ENCODE peak calls at places on chromosomes 7 and 10, in six cellular contexts. One of them, this sample, is unnamed.

GRCh38 chr10:112886463-112886862 is 63.6 kb upstream of the TCF7L2 start:
- DNase-seq in AG04449: no peak
- DNase-seq in A549: no peak
- DNase-seq in fibroblast of mammary gland: no peak
- DNase-seq in astrocyte of the spinal cord: no peak
- DNase-seq in astrocyte: no peak
- DNase-seq in this sample: no peak

GRCh38 chr10:130997267-130998045 is 314.1 kb downstream of the TCERG1L start:
- DNase-seq in AG04449: no peak
- DNase-seq in A549: no peak
- DNase-seq in fibroblast of mammary gland: no peak
- DNase-seq in astrocyte of the spinal cord: no peak
- DNase-seq in astrocyte: no peak
- DNase-seq in this sample: no peak

GRCh38 chr7:47827321-47827720 is 120.9 kb downstream of the PKD1L1 start:
- DNase-seq in AG04449: no peak
- DNase-seq in A549: no peak
- DNase-seq in fibroblast of mammary gland: no peak
- DNase-seq in astrocyte of the spinal cord: no peak
- DNase-seq in astrocyte: no peak
- DNase-seq in this sample: no peak

GRCh38 chr7:54888067-54888735 is 129.2 kb upstream of the SEC61G start:
- DNase-seq in AG04449: no peak
- DNase-seq in A549: no peak
- DNase-seq in fibroblast of mammary gland: peak; percentile 5
- DNase-seq in astrocyte of the spinal cord: no peak
- DNase-seq in astrocyte: no peak
- DNase-seq in this sample: no peak

GRCh38 chr10:129939416-129940275 is 24.4 kb downstream of the EBF3 start:
- DNase-seq in AG04449: no peak
- DNase-seq in A549: no peak
- DNase-seq in fibroblast of mammary gland: no peak
- DNase-seq in astrocyte of the spinal cord: no peak
- DNase-seq in astrocyte: no peak
- DNase-seq in this sample: no peak

GRCh38 chr10:131694963-131695813 is 205.6 kb upstream of the PPP2R2D start:
- DNase-seq in AG04449: no peak
- DNase-seq in A549: no peak
- DNase-seq in fibroblast of mammary gland: no peak
- DNase-seq in astrocyte of the spinal cord: no peak
- DNase-seq in astrocyte: no peak
- DNase-seq in this sample: no peak

GRCh38 chr7:76316984-76317781 is 14.7 kb downstream of the HSPB1 start:
- DNase-seq in AG04449: no peak
- DNase-seq in A549: no peak
- DNase-seq in fibroblast of mammary gland: no peak
- DNase-seq in astrocyte of the spinal cord: no peak
- DNase-seq in astrocyte: no peak
- DNase-seq in this sample: no peak

GRCh38 chr10:103745264-103746247 is 109.8 kb downstream of the SH3PXD2A start:
- DNase-seq in AG04449: no peak
- DNase-seq in A549: no peak
- DNase-seq in fibroblast of mammary gland: peak; percentile 43
- DNase-seq in astrocyte of the spinal cord: peak; percentile 16
- DNase-seq in astrocyte: peak; percentile 30
- DNase-seq in this sample: no peak

GRCh38 chr7:1637155-1637554 is 32.9 kb upstream of the ELFN1 start:
- DNase-seq in AG04449: no peak
- DNase-seq in A549: no peak
- DNase-seq in fibroblast of mammary gland: peak; percentile 5
- DNase-seq in astrocyte of the spinal cord: no peak
- DNase-seq in astrocyte: no peak
- DNase-seq in this sample: no peak

GRCh38 chr10:60222060-60222459 is 167.6 kb downstream of the ANK3 start:
- DNase-seq in AG04449: no peak
- DNase-seq in A549: no peak
- DNase-seq in fibroblast of mammary gland: no peak
- DNase-seq in astrocyte of the spinal cord: no peak
- DNase-seq in astrocyte: no peak
- DNase-seq in this sample: no peak

GRCh38 chr10:22612316-22612715 is 102.1 kb downstream of the PIP4K2A start:
- DNase-seq in AG04449: no peak
- DNase-seq in A549: no peak
- DNase-seq in fibroblast of mammary gland: no peak
- DNase-seq in astrocyte of the spinal cord: no peak
- DNase-seq in astrocyte: no peak
- DNase-seq in this sample: no peak

GRCh38 chr7:28176174-28176573 is 4.4 kb downstream of the JAZF1 start:
- DNase-seq in AG04449: no peak
- DNase-seq in A549: no peak
- DNase-seq in fibroblast of mammary gland: peak; percentile 32
- DNase-seq in astrocyte of the spinal cord: no peak
- DNase-seq in astrocyte: no peak
- DNase-seq in this sample: no peak

GRCh38 chr10:9596368-9596920 is 1421.2 kb upstream of the CELF2 start:
- DNase-seq in AG04449: no peak
- DNase-seq in A549: peak; percentile 0
- DNase-seq in fibroblast of mammary gland: peak; percentile 94
- DNase-seq in astrocyte of the spinal cord: peak; percentile 63
- DNase-seq in astrocyte: peak; percentile 42
- DNase-seq in this sample: peak; percentile 8

GRCh38 chr10:3043512-3044368 is 23.6 kb upstream of the PFKP start:
- DNase-seq in AG04449: no peak
- DNase-seq in A549: peak; percentile 82
- DNase-seq in fibroblast of mammary gland: peak; percentile 75
- DNase-seq in astrocyte of the spinal cord: peak; percentile 82
- DNase-seq in astrocyte: peak; percentile 58
- DNase-seq in this sample: peak; percentile 79

GRCh38 chr7:155344618-155345433 is 47.1 kb downstream of the INSIG1 start:
- DNase-seq in AG04449: no peak
- DNase-seq in A549: peak; percentile 67
- DNase-seq in fibroblast of mammary gland: peak; percentile 66
- DNase-seq in astrocyte of the spinal cord: peak; percentile 67
- DNase-seq in astrocyte: peak; percentile 40
- DNase-seq in this sample: peak; percentile 71

GRCh38 chr7:93601363-93601762 is 26.8 kb upstream of the CALCR start:
- DNase-seq in AG04449: no peak
- DNase-seq in A549: no peak
- DNase-seq in fibroblast of mammary gland: peak; percentile 3
- DNase-seq in astrocyte of the spinal cord: no peak
- DNase-seq in astrocyte: no peak
- DNase-seq in this sample: no peak

GRCh38 chr7:79998343-79998742 is 136.3 kb upstream of the GNAI1 start:
- DNase-seq in AG04449: no peak
- DNase-seq in A549: no peak
- DNase-seq in fibroblast of mammary gland: no peak
- DNase-seq in astrocyte of the spinal cord: no peak
- DNase-seq in astrocyte: no peak
- DNase-seq in this sample: no peak

GRCh38 chr7:134941185-134941900 is 45.0 kb upstream of the AGBL3 start:
- DNase-seq in AG04449: no peak
- DNase-seq in A549: peak; percentile 20
- DNase-seq in fibroblast of mammary gland: peak; percentile 83
- DNase-seq in astrocyte of the spinal cord: peak; percentile 75
- DNase-seq in astrocyte: peak; percentile 91
- DNase-seq in this sample: peak; percentile 95

GRCh38 chr10:112532053-112532658 is 85.1 kb downstream of the VTI1A start:
- DNase-seq in AG04449: no peak
- DNase-seq in A549: no peak
- DNase-seq in fibroblast of mammary gland: peak; percentile 68
- DNase-seq in astrocyte of the spinal cord: no peak
- DNase-seq in astrocyte: no peak
- DNase-seq in this sample: no peak

GRCh38 chr7:100484636-100485114 is 948 bp downstream of the NYAP1 start:
- DNase-seq in AG04449: no peak
- DNase-seq in A549: no peak
- DNase-seq in fibroblast of mammary gland: no peak
- DNase-seq in astrocyte of the spinal cord: no peak
- DNase-seq in astrocyte: no peak
- DNase-seq in this sample: no peak

GRCh38 chr10:71077143-71077581 is 135.2 kb upstream of the UNC5B start:
- DNase-seq in AG04449: no peak
- DNase-seq in A549: no peak
- DNase-seq in fibroblast of mammary gland: no peak
- DNase-seq in astrocyte of the spinal cord: no peak
- DNase-seq in astrocyte: no peak
- DNase-seq in this sample: no peak

GRCh38 chr10:114100848-114101741 is 57.4 kb downstream of the ADRB1 start:
- DNase-seq in AG04449: no peak
- DNase-seq in A549: no peak
- DNase-seq in fibroblast of mammary gland: peak; percentile 17
- DNase-seq in astrocyte of the spinal cord: peak; percentile 40
- DNase-seq in astrocyte: peak; percentile 60
- DNase-seq in this sample: peak; percentile 42

GRCh38 chr10:60203993-60204618 is 185.6 kb downstream of the ANK3 start:
- DNase-seq in AG04449: no peak
- DNase-seq in A549: peak; percentile 10
- DNase-seq in fibroblast of mammary gland: peak; percentile 57
- DNase-seq in astrocyte of the spinal cord: peak; percentile 41
- DNase-seq in astrocyte: no peak
- DNase-seq in this sample: peak; percentile 65

GRCh38 chr7:3282457-3282856 is 18.6 kb upstream of the SDK1 start:
- DNase-seq in AG04449: no peak
- DNase-seq in A549: no peak
- DNase-seq in fibroblast of mammary gland: peak; percentile 84
- DNase-seq in astrocyte of the spinal cord: no peak
- DNase-seq in astrocyte: no peak
- DNase-seq in this sample: peak; percentile 70

GRCh38 chr7:155509725-155510551 is 36.4 kb downstream of the CNPY1 start:
- DNase-seq in AG04449: no peak
- DNase-seq in A549: no peak
- DNase-seq in fibroblast of mammary gland: no peak
- DNase-seq in astrocyte of the spinal cord: no peak
- DNase-seq in astrocyte: no peak
- DNase-seq in this sample: no peak

GRCh38 chr7:74656421-74656910 is 1.1 kb upstream of the GTF2I start:
- DNase-seq in AG04449: no peak
- DNase-seq in A549: peak; percentile 44
- DNase-seq in fibroblast of mammary gland: peak; percentile 16
- DNase-seq in astrocyte of the spinal cord: peak; percentile 43
- DNase-seq in astrocyte: peak; percentile 26
- DNase-seq in this sample: no peak
- TF ChIP-seq CTCF in AG04449: peak; percentile 13
- TF ChIP-seq CTCF in A549: peak; percentile 20
- TF ChIP-seq CTCF in fibroblast of mammary gland: no peak
- TF ChIP-seq CTCF in astrocyte of the spinal cord: no peak
- TF ChIP-seq CTCF in astrocyte: no peak
- TF ChIP-seq CTCF in this sample: no peak

GRCh38 chr10:69057951-69058297 is 30.0 kb upstream of the SRGN start:
- DNase-seq in AG04449: no peak
- DNase-seq in A549: no peak
- DNase-seq in fibroblast of mammary gland: peak; percentile 34
- DNase-seq in astrocyte of the spinal cord: peak; percentile 3
- DNase-seq in astrocyte: peak; percentile 61
- DNase-seq in this sample: peak; percentile 40

GRCh38 chr10:69060127-69060798 is 27.6 kb upstream of the SRGN start:
- DNase-seq in AG04449: no peak
- DNase-seq in A549: no peak
- DNase-seq in fibroblast of mammary gland: no peak
- DNase-seq in astrocyte of the spinal cord: no peak
- DNase-seq in astrocyte: no peak
- DNase-seq in this sample: no peak

GRCh38 chr10:69057261-69057950 is 30.5 kb upstream of the SRGN start:
- DNase-seq in AG04449: no peak
- DNase-seq in A549: no peak
- DNase-seq in fibroblast of mammary gland: no peak
- DNase-seq in astrocyte of the spinal cord: peak; percentile 24
- DNase-seq in astrocyte: no peak
- DNase-seq in this sample: no peak

GRCh38 chr10:69064762-69065328 is 23.1 kb upstream of the SRGN start:
- DNase-seq in AG04449: no peak
- DNase-seq in A549: no peak
- DNase-seq in fibroblast of mammary gland: no peak
- DNase-seq in astrocyte of the spinal cord: no peak
- DNase-seq in astrocyte: no peak
- DNase-seq in this sample: no peak

DNA sequence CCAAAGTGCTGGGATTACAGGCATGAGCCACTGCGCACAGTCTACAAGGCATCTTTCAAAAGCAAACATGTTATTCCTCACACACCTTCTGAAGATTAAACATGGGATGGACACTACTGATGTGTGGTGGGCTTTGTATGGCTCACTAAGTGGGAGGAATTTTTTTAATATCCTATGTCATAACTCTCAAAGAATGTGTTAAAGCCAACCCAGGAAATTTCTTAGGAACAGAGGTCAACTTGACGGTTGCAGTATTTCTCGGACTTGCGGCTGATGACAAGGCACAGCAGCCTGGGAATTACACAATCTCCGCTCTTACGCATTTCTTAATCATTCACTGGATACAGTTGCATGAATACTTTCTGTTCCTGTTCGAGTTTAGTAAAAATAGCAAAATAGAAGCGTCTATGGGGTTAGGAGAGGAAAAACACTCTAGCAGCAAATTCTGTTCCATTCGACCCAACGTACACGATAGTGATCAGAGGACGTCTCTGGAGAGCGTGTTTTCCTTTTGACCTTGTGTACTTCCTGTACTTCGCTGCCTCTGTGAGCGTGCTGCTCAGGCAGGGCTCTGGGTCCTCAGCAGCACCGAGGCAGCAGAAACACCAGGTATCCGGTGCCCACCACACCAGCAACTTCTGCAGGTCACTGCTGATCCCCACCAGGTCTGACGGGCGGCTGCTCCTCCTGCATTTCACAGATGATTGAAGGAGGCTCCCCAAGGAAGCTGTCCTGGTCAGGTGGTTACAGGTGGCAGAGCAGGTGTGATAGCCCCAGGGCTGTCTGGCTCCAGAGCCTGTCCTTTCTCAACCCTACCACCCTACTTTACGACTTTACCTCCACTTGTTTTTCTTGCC is 26.4 kb upstream of the SRGN start:
- DNase-seq in AG04449: peak; percentile 92
- DNase-seq in A549: peak; percentile 69
- DNase-seq in fibroblast of mammary gland: peak; percentile 99
- DNase-seq in astrocyte of the spinal cord: peak; percentile 94
- DNase-seq in astrocyte: peak; percentile 98
- DNase-seq in this sample: peak; percentile 100
- H3K4me3 ChIP-seq in AG04449: peak overlapping the region; percentile 49
- H3K4me3 ChIP-seq in A549: peak overlapping the region; percentile 15
- H3K4me3 ChIP-seq in fibroblast of mammary gland: peak overlapping the region; percentile 26
- H3K4me3 ChIP-seq in astrocyte of the spinal cord: peak overlapping the region; percentile 12
- H3K4me3 ChIP-seq in astrocyte: peak overlapping the region; percentile 48
- H3K4me3 ChIP-seq in this sample: peak overlapping the region; percentile 49

GRCh38 chr7:91288208-91288824 is 24.1 kb downstream of the FZD1 start:
- DNase-seq in AG04449: no peak
- DNase-seq in A549: no peak
- DNase-seq in fibroblast of mammary gland: peak; percentile 37
- DNase-seq in astrocyte of the spinal cord: no peak
- DNase-seq in astrocyte: no peak
- DNase-seq in this sample: peak; percentile 43
- TF ChIP-seq CTCF in AG04449: no peak
- TF ChIP-seq CTCF in A549: peak; percentile 28
- TF ChIP-seq CTCF in fibroblast of mammary gland: peak; percentile 51
- TF ChIP-seq CTCF in astrocyte of the spinal cord: peak; percentile 37
- TF ChIP-seq CTCF in astrocyte: peak; percentile 16
- TF ChIP-seq CTCF in this sample: peak; percentile 60

DNA sequence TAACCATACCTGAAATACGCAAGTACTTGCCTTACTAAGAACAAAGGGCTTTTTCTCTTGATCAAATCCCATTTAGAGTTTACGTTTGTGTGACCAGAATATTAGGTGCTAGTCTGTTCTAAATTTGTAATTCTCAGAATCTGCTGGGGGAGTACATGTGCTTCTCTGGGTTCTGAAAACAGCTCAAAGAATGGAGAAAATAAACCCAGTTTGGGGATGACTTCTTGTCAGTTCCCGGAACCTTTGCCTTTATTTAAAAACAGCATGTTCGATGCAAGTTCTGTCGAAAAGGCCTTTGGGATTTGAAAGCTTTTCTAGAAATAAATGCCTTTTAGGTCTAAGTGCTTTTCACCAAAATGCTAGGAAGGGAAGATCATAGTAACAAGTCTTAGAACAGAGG is 147.0 kb downstream of the ARID5B start:
- DNase-seq in AG04449: no peak
- DNase-seq in A549: no peak
- DNase-seq in fibroblast of mammary gland: no peak
- DNase-seq in astrocyte of the spinal cord: no peak
- DNase-seq in astrocyte: no peak
- DNase-seq in this sample: no peak
- H3K4me3 ChIP-seq in AG04449: peak overlapping the region; percentile 67
- H3K4me3 ChIP-seq in A549: no peak overlapping the region
- H3K4me3 ChIP-seq in fibroblast of mammary gland: peak overlapping the region; percentile 81
- H3K4me3 ChIP-seq in astrocyte of the spinal cord: peak overlapping the region; percentile 78
- H3K4me3 ChIP-seq in astrocyte: peak overlapping the region; percentile 96
- H3K4me3 ChIP-seq in this sample: peak overlapping the region; percentile 88

This sample was measured in fibroblast of pulmonary artery.